ENCODE peak calls at places on chromosomes 3 and 15, in nine cellular contexts. E is heart right ventricle; Q is HepG2; I is hepatocyte; B is psoas muscle; M is heart left ventricle; P is right lobe of liver; F is thyroid gland; K is CD4-positive, CD25-positive, alpha-beta regulatory T cell. S is an unnamed sample.

GRCh38 chr15:86915811-86916331 is 836.2 kb downstream of the AGBL1 start:
- DNase-seq in E (peak; percentile 20), Q (peak; percentile 31), I (peak; percentile 76), B (no peak), M (no peak), P (no peak), F (peak; percentile 81), K (no peak), S (peak; percentile 52)

GRCh38 chr3:150114873-150115570 is 144.3 kb upstream of the PFN2 start:
- DNase-seq in E (no peak), Q (no peak), I (no peak), B (no peak), M (no peak), P (no peak), F (no peak), K (no peak), S (peak; percentile 18)

GRCh38 chr15:47846911-47847310 is 129.6 kb downstream of the SEMA6D start:
- DNase-seq in E (no peak), Q (no peak), I (no peak), B (no peak), M (no peak), P (no peak), F (no peak), K (no peak), S (no peak)

GRCh38 chr3:106256249-106256957 is 387.6 kb upstream of the CBLB start:
- DNase-seq in E (no peak), Q (no peak), I (no peak), B (no peak), M (no peak), P (no peak), F (no peak), K (no peak), S (no peak)

GRCh38 chr3:155712008-155712407 is 32.9 kb downstream of the PLCH1 start:
- DNase-seq in E (no peak), Q (no peak), I (no peak), B (no peak), M (no peak), P (no peak), F (no peak), K (no peak), S (no peak)

GRCh38 chr3:87426916-87427315 is 150.5 kb upstream of the POU1F1 start:
- DNase-seq in E (no peak), Q (no peak), I (no peak), B (no peak), M (no peak), P (no peak), F (no peak), K (no peak), S (no peak)

GRCh38 chr3:53238051-53238850 is 17.6 kb downstream of the TKT start:
- DNase-seq in E (no peak), Q (peak; percentile 80), I (peak; percentile 75), B (no peak), M (no peak), P (peak; percentile 83), F (peak; percentile 82), K (no peak), S (no peak)

GRCh38 chr15:66923438-66923881 is 141.9 kb upstream of the SMAD3 start:
- DNase-seq in E (no peak), Q (peak; percentile 34), I (peak; percentile 54), B (no peak), M (no peak), P (no peak), F (peak; percentile 41), K (no peak), S (peak; percentile 68)

GRCh38 chr3:189121088-189121487 is 50.7 kb upstream of the TPRG1 start:
- DNase-seq in E (no peak), Q (no peak), I (no peak), B (no peak), M (no peak), P (no peak), F (no peak), K (no peak), S (no peak)

GRCh38 chr3:112043621-112044201 is 9.2 kb downstream of the TMPRSS7 start:
- DNase-seq in E (peak; percentile 46), Q (peak; percentile 62), I (peak; percentile 82), B (no peak), M (no peak), P (peak; percentile 21), F (peak; percentile 39), K (peak; percentile 3), S (peak; percentile 68)

GRCh38 chr3:8741581-8742355 is 8.2 kb downstream of the CAV3 start:
- DNase-seq in E (peak; percentile 58), Q (peak; percentile 89), I (peak; percentile 81), B (peak; percentile 36), M (no peak), P (no peak), F (no peak), K (no peak), S (peak; percentile 91)

GRCh38 chr3:25503758-25504157 is 75.7 kb downstream of the RARB start:
- DNase-seq in E (no peak), Q (no peak), I (no peak), B (no peak), M (no peak), P (no peak), F (no peak), K (no peak), S (no peak)

GRCh38 chr3:98541695-98542094 is 9.9 kb downstream of the GPR15 start:
- DNase-seq in E (no peak), Q (no peak), I (no peak), B (no peak), M (no peak), P (no peak), F (no peak), K (no peak), S (no peak)

GRCh38 chr3:155196131-155197075 is 97.1 kb downstream of the STRIT1 start:
- DNase-seq in E (no peak), Q (no peak), I (no peak), B (no peak), M (no peak), P (no peak), F (no peak), K (no peak), S (peak; percentile 74)

GRCh38 chr15:48861813-48862431 is 16.0 kb upstream of the EID1 start:
- DNase-seq in E (peak; percentile 33), Q (peak; percentile 57), I (peak; percentile 79), B (no peak), M (no peak), P (no peak), F (no peak), K (peak; percentile 34), S (peak; percentile 65)

GRCh38 chr3:183381673-183382072 is 46.7 kb downstream of the MCF2L2 start:
- DNase-seq in E (no peak), Q (no peak), I (no peak), B (no peak), M (no peak), P (no peak), F (no peak), K (no peak), S (no peak)

GRCh38 chr15:70815604-70816003 is 38.4 kb downstream of the LARP6 start:
- DNase-seq in E (no peak), Q (peak; percentile 57), I (no peak), B (no peak), M (no peak), P (no peak), F (no peak), K (no peak), S (no peak)

DNA sequence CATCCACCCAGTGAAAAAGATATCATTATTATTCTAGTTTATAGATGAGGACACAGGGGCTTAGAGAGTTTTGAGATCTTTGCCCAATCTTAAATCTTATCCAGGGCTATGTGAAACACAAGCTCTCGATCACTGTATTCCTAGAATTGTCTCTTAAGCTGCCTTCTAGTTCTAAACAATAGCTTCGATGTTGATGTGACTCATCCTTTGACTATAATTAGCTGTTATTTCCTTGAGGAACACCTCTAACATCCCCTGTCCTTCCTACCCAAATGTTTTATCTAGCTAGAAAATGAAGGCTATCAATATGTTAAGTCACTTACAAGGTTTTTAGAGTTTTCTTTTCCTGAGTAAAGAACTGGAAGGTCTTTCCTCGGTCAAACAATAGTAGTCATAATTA is 83.1 kb upstream of the STAC start:
- DNase-seq in E (no peak), Q (no peak), I (no peak), B (no peak), M (no peak), P (no peak), F (no peak), K (no peak), S (no peak)
- H3K4me3 ChIP-seq in E (no peak overlapping the region), Q (no peak overlapping the region), I (no peak overlapping the region), B (peak overlapping the region; percentile 6), M (no peak overlapping the region), P (no peak overlapping the region), F (no peak overlapping the region), K (no peak overlapping the region), S (no peak overlapping the region)

DNA sequence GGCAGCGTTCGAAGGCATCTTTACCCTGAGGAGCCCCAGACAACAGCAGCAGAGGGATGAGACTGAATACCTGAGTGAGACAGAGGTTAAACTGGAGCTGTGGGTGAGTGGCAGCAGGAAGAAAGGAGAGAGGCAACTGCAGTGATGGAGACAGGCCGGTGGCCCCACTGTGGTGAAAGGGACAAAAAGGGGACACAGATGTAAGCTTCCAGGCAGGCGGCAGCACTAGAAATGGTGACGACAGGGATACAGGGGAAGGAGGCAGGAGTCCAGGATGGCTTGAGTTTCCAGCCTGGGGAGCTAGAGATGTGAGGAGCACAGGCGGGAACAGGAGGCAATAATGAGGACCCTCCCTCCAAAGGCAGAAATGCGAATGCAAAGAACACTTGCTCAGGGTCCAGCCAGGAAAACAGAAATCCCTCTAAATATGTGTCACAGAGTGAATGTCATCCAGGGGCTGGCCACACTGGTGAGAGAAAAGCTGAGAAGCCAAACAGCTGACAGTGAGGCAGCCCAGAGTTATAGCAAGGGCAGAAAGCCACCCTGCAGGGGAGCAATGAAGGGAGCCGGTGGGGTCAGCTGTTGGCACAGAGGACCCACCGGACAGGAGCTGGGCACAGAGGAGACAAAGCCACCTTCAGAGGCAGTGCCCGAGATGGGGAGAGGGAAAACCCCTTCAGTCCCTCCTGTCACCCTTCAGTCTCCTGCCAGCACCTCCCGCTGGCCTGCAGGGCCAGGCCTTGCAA is 70.1 kb downstream of the TBC1D2B start:
- DNase-seq in E (no peak), Q (no peak), I (no peak), B (no peak), M (no peak), P (no peak), F (no peak), K (no peak), S (no peak)
- H3K4me1 ChIP-seq in E (peaks cover 55% of the 10 kb centered on the region), Q (peaks cover 6% of the 10 kb centered on the region), I (peaks cover 13% of the 10 kb centered on the region), B (peaks cover 57% of the 10 kb centered on the region), M (peaks cover 5% of the 10 kb centered on the region), P (peaks cover 89% of the 10 kb centered on the region), F (peaks cover 15% of the 10 kb centered on the region), K (no peaks in the 10 kb centered on the region), S (peaks cover 44% of the 10 kb centered on the region)

GRCh38 chr3:62188547-62189375 is 184.6 kb downstream of the FEZF2 start:
- DNase-seq in E (peak; percentile 74), Q (peak; percentile 48), I (peak; percentile 87), B (peak; percentile 70), M (peak; percentile 74), P (peak; percentile 62), F (peak; percentile 74), K (peak; percentile 19), S (peak; percentile 52)
- H3K4me3 ChIP-seq in E (no peak overlapping the region), Q (no peak overlapping the region), I (no peak overlapping the region), B (peak overlapping the region; percentile 52), M (no peak overlapping the region), P (no peak overlapping the region), F (no peak overlapping the region), K (peak overlapping the region; percentile 31), S (no peak overlapping the region)

DNA sequence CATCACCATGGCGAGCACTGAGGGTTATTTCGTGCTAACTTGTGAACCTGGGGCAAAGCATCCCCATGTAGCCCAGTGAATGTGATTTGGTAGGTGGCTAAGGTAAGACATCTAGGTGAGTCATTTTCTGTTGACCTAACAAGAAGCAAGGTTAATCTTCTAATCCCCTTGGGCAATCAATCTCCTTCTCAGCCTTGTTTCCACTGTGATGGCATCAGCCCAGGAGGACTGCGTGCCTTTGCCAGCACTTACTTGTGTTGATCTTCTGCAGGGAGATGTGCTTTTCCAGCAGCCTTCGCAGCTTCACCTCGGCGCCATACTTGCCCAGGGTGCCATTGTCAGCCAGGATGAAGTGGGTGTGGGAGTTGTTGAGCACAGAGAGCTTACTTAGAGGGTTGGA is 35.7 kb downstream of the TRPM1 start:
- DNase-seq in E (no peak), Q (no peak), I (peak; percentile 33), B (no peak), M (no peak), P (no peak), F (peak; percentile 15), K (no peak), S (no peak)
- H3K4me1 ChIP-seq in E (peaks cover 21% of the 10 kb centered on the region), Q (peaks cover 25% of the 10 kb centered on the region), I (peaks cover 5% of the 10 kb centered on the region), B (no peaks in the 10 kb centered on the region), M (no peaks in the 10 kb centered on the region), P (peaks cover 23% of the 10 kb centered on the region), F (no peaks in the 10 kb centered on the region), K (no peaks in the 10 kb centered on the region), S (no peaks in the 10 kb centered on the region)

S was measured in SJCRH30.